ENCODE peak calls at places on chromosome 10, in eight cellular contexts. One of them, this sample, is unnamed.

GRCh38 chr10:86117051-86117450 is 249.5 kb downstream of the GRID1 start:
- DNase-seq in GM10248: no peak
- DNase-seq in fibroblast of villous mesenchyme: no peak
- DNase-seq in foreskin fibroblast: no peak
- DNase-seq in spleen: no peak
- DNase-seq in CD4-positive, alpha-beta T cell: no peak
- DNase-seq in Calu3: no peak
- DNase-seq in coronary artery: no peak
- DNase-seq in this sample: no peak

GRCh38 chr10:102612964-102613275 is 31.4 kb upstream of the TRIM8 start:
- DNase-seq in Calu3: no peak
- DNase-seq in spleen: peak
- DNase-seq in GM10248: no peak
- DNase-seq in CD4-positive, alpha-beta T cell: peak
- DNase-seq in coronary artery: no peak
- DNase-seq in foreskin fibroblast: no peak
- DNase-seq in fibroblast of villous mesenchyme: no peak
- DNase-seq in this sample: no peak

GRCh38 chr10:6406220-6407033 is 173.6 kb downstream of the PRKCQ start:
- DNase-seq in coronary artery: peak
- DNase-seq in GM10248: peak
- DNase-seq in foreskin fibroblast: peak
- DNase-seq in Calu3: peak
- DNase-seq in spleen: no peak
- DNase-seq in CD4-positive, alpha-beta T cell: no peak
- DNase-seq in fibroblast of villous mesenchyme: peak
- DNase-seq in this sample: no peak

GRCh38 chr10:16478801-16479200 is 42.0 kb downstream of the PTER start:
- DNase-seq in fibroblast of villous mesenchyme: no peak
- DNase-seq in foreskin fibroblast: no peak
- DNase-seq in coronary artery: no peak
- DNase-seq in GM10248: no peak
- DNase-seq in spleen: no peak
- DNase-seq in CD4-positive, alpha-beta T cell: no peak
- DNase-seq in Calu3: no peak
- DNase-seq in this sample: no peak

GRCh38 chr10:22665329-22665728 is 49.0 kb downstream of the PIP4K2A start:
- DNase-seq in coronary artery: no peak
- DNase-seq in Calu3: no peak
- DNase-seq in CD4-positive, alpha-beta T cell: no peak
- DNase-seq in fibroblast of villous mesenchyme: no peak
- DNase-seq in foreskin fibroblast: no peak
- DNase-seq in GM10248: no peak
- DNase-seq in spleen: no peak
- DNase-seq in this sample: no peak

GRCh38 chr10:17710181-17710580 is 41.8 kb upstream of the TMEM236 start:
- DNase-seq in spleen: no peak
- DNase-seq in coronary artery: no peak
- DNase-seq in GM10248: no peak
- DNase-seq in CD4-positive, alpha-beta T cell: no peak
- DNase-seq in fibroblast of villous mesenchyme: no peak
- DNase-seq in Calu3: no peak
- DNase-seq in foreskin fibroblast: no peak
- DNase-seq in this sample: no peak

GRCh38 chr10:4384254-4384653 is 441.8 kb upstream of the AKR1E2 start:
- DNase-seq in GM10248: no peak
- DNase-seq in CD4-positive, alpha-beta T cell: no peak
- DNase-seq in coronary artery: no peak
- DNase-seq in spleen: no peak
- DNase-seq in foreskin fibroblast: peak
- DNase-seq in Calu3: no peak
- DNase-seq in fibroblast of villous mesenchyme: peak
- DNase-seq in this sample: no peak

GRCh38 chr10:78053201-78053868 is 19.7 kb downstream of the RPS24 start:
- DNase-seq in GM10248: no peak
- DNase-seq in Calu3: no peak
- DNase-seq in CD4-positive, alpha-beta T cell: no peak
- DNase-seq in spleen: no peak
- DNase-seq in foreskin fibroblast: peak
- DNase-seq in coronary artery: no peak
- DNase-seq in fibroblast of villous mesenchyme: peak
- DNase-seq in this sample: peak

GRCh38 chr10:27240891-27241639 is 468 bp upstream of the ACBD5 start:
- DNase-seq in coronary artery: no peak
- DNase-seq in spleen: peak
- DNase-seq in fibroblast of villous mesenchyme: peak
- DNase-seq in Calu3: no peak
- DNase-seq in foreskin fibroblast: peak
- DNase-seq in CD4-positive, alpha-beta T cell: peak
- DNase-seq in GM10248: peak
- DNase-seq in this sample: no peak

DNA sequence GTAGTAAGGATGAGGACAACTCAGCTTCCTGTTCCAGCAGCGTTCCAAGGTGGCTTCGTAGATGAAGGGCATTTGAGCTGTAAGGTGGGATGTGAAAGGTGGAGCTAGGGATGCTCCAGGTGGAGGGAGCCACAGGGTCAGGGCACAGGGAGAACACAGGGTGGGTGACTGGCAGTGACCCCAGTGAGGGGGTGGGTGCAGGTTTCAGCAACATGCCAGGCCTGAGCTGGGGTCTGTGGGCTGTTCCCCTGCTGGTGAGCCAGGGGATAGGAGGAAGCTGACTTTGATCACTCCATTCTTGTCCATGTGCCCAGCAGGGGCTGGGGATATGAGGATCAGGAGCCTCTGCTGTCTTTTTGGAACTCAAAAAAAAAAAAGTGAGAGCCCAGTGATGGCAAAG is 33.2 kb downstream of the CDH23 start:
- DNase-seq in fibroblast of villous mesenchyme: no peak
- DNase-seq in Calu3: no peak
- DNase-seq in foreskin fibroblast: no peak
- DNase-seq in CD4-positive, alpha-beta T cell: no peak
- DNase-seq in coronary artery: no peak
- DNase-seq in spleen: peak
- DNase-seq in GM10248: no peak
- DNase-seq in this sample: no peak
- TF ChIP-seq CTCF in fibroblast of villous mesenchyme: peak
- TF ChIP-seq CTCF in Calu3: peak
- TF ChIP-seq CTCF in foreskin fibroblast: no peak
- TF ChIP-seq CTCF in CD4-positive, alpha-beta T cell: no peak
- TF ChIP-seq CTCF in coronary artery: no peak
- TF ChIP-seq CTCF in spleen: no peak
- TF ChIP-seq CTCF in GM10248: no peak
- TF ChIP-seq CTCF in this sample: no peak

GRCh38 chr10:15267496-15267895 is 99.0 kb upstream of the NMT2 start:
- DNase-seq in foreskin fibroblast: no peak
- DNase-seq in fibroblast of villous mesenchyme: no peak
- DNase-seq in coronary artery: no peak
- DNase-seq in spleen: peak
- DNase-seq in Calu3: no peak
- DNase-seq in GM10248: no peak
- DNase-seq in CD4-positive, alpha-beta T cell: no peak
- DNase-seq in this sample: no peak
- TF ChIP-seq CTCF in foreskin fibroblast: no peak
- TF ChIP-seq CTCF in fibroblast of villous mesenchyme: peak
- TF ChIP-seq CTCF in coronary artery: no peak
- TF ChIP-seq CTCF in spleen: no peak
- TF ChIP-seq CTCF in Calu3: no peak
- TF ChIP-seq CTCF in GM10248: peak
- TF ChIP-seq CTCF in CD4-positive, alpha-beta T cell: no peak
- TF ChIP-seq CTCF in this sample: no peak

GRCh38 chr10:24552346-24553016 is 171.2 kb downstream of the ARHGAP21 start:
- DNase-seq in coronary artery: no peak
- DNase-seq in GM10248: peak
- DNase-seq in spleen: no peak
- DNase-seq in Calu3: peak
- DNase-seq in CD4-positive, alpha-beta T cell: no peak
- DNase-seq in foreskin fibroblast: no peak
- DNase-seq in fibroblast of villous mesenchyme: no peak
- DNase-seq in this sample: no peak
- TF ChIP-seq CTCF in coronary artery: no peak
- TF ChIP-seq CTCF in GM10248: no peak
- TF ChIP-seq CTCF in spleen: no peak
- TF ChIP-seq CTCF in Calu3: peak
- TF ChIP-seq CTCF in CD4-positive, alpha-beta T cell: no peak
- TF ChIP-seq CTCF in foreskin fibroblast: no peak
- TF ChIP-seq CTCF in fibroblast of villous mesenchyme: peak
- TF ChIP-seq CTCF in this sample: no peak

GRCh38 chr10:450463-450862 is 239.0 kb downstream of the DIP2C start:
- DNase-seq in spleen: no peak
- DNase-seq in foreskin fibroblast: no peak
- DNase-seq in fibroblast of villous mesenchyme: no peak
- DNase-seq in CD4-positive, alpha-beta T cell: no peak
- DNase-seq in GM10248: no peak
- DNase-seq in coronary artery: no peak
- DNase-seq in Calu3: no peak
- DNase-seq in this sample: no peak

GRCh38 chr10:452512-453504 is 236.7 kb downstream of the DIP2C start:
- DNase-seq in coronary artery: no peak
- DNase-seq in Calu3: no peak
- DNase-seq in fibroblast of villous mesenchyme: no peak
- DNase-seq in foreskin fibroblast: peak
- DNase-seq in GM10248: no peak
- DNase-seq in CD4-positive, alpha-beta T cell: no peak
- DNase-seq in spleen: peak
- DNase-seq in this sample: no peak

GRCh38 chr10:454860-455259 is 234.6 kb downstream of the DIP2C start:
- DNase-seq in GM10248: no peak
- DNase-seq in coronary artery: no peak
- DNase-seq in foreskin fibroblast: peak
- DNase-seq in Calu3: peak
- DNase-seq in fibroblast of villous mesenchyme: peak
- DNase-seq in spleen: no peak
- DNase-seq in CD4-positive, alpha-beta T cell: no peak
- DNase-seq in this sample: peak

GRCh38 chr10:451021-451471 is 238.4 kb downstream of the DIP2C start:
- DNase-seq in GM10248: no peak
- DNase-seq in spleen: peak
- DNase-seq in Calu3: no peak
- DNase-seq in CD4-positive, alpha-beta T cell: peak
- DNase-seq in foreskin fibroblast: no peak
- DNase-seq in coronary artery: no peak
- DNase-seq in fibroblast of villous mesenchyme: peak
- DNase-seq in this sample: no peak

DNA sequence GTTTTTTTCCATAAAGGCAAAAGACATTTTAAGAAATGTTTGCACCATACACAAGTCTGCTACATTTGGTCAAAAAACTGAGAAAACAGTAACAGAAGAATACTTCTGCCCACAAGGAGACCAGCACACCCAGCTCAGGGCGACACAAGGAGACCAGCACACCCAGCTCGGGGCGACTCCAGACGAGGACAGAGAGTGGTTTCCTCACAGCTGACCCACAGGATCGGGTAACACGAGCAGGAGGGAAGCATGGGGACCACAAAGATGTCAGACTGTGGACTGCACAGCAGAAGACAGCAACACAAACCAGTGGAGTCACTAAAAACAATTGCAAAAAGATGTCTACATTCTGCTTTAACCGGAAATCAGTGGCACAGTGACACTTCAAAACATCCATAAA is 237.6 kb downstream of the DIP2C start:
- DNase-seq in fibroblast of villous mesenchyme: no peak
- DNase-seq in coronary artery: no peak
- DNase-seq in CD4-positive, alpha-beta T cell: no peak
- DNase-seq in GM10248: no peak
- DNase-seq in foreskin fibroblast: no peak
- DNase-seq in spleen: peak
- DNase-seq in Calu3: no peak
- DNase-seq in this sample: no peak
- TF ChIP-seq CTCF in fibroblast of villous mesenchyme: no peak
- TF ChIP-seq CTCF in coronary artery: no peak
- TF ChIP-seq CTCF in CD4-positive, alpha-beta T cell: no peak
- TF ChIP-seq CTCF in GM10248: no peak
- TF ChIP-seq CTCF in foreskin fibroblast: no peak
- TF ChIP-seq CTCF in spleen: no peak
- TF ChIP-seq CTCF in Calu3: no peak
- TF ChIP-seq CTCF in this sample: no peak

DNA sequence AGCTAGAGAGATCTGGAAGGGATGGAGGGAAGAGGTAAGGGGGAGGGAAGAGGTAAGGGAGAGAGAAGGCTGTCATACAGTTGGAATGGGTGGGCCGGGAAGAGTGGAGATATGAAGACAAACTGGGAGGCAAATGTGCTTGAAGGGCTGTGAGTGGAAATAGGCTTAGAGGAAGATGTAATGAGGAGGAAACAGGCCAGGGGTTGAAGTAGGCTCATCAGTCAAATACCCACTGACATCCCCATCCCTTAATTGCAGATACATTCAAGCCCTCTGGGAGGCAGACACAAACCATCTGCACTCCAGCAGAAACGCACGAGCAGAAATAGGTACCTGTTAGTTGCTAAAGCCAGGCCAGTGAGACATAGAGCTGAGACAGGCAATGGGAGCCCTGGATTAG is 2.1 kb downstream of the SYNPO2L start:
- DNase-seq in coronary artery: no peak
- DNase-seq in fibroblast of villous mesenchyme: peak
- DNase-seq in foreskin fibroblast: peak
- DNase-seq in GM10248: peak
- DNase-seq in CD4-positive, alpha-beta T cell: no peak
- DNase-seq in spleen: no peak
- DNase-seq in Calu3: no peak
- DNase-seq in this sample: no peak
- TF ChIP-seq CTCF in coronary artery: no peak
- TF ChIP-seq CTCF in fibroblast of villous mesenchyme: peak
- TF ChIP-seq CTCF in foreskin fibroblast: no peak
- TF ChIP-seq CTCF in GM10248: peak
- TF ChIP-seq CTCF in CD4-positive, alpha-beta T cell: no peak
- TF ChIP-seq CTCF in spleen: no peak
- TF ChIP-seq CTCF in Calu3: no peak
- TF ChIP-seq CTCF in this sample: no peak

GRCh38 chr10:57599440-57599839 is 668.3 kb downstream of the IPMK start:
- DNase-seq in GM10248: no peak
- DNase-seq in Calu3: no peak
- DNase-seq in CD4-positive, alpha-beta T cell: no peak
- DNase-seq in fibroblast of villous mesenchyme: no peak
- DNase-seq in spleen: no peak
- DNase-seq in coronary artery: no peak
- DNase-seq in foreskin fibroblast: no peak
- DNase-seq in this sample: no peak

DNA sequence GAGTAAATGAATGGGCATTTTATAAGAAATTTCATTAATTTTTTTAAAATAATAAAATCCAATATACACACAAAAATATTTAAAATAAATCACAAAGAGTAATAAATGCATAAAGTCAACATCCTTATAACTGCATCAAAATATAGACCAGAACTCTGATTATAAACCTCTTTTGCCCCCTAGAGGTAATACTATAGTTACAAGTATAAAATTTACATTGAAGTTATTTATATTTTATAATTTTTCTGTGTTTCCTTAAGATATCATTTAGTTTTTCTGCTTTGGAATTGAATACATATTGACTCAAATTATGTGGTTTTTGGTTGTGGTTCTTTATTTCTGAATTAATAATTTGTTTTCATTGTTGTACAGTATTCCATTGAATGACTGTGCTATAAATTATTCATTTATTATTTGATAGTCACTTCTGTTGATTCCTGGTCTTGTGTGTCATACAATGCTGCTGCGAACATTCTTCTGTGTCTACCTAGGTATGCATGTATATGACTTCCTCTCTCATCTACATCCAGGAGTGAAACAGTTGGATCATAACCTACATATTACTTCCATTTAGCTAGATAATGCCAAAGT is 673.6 kb downstream of the IPMK start:
- DNase-seq in Calu3: no peak
- DNase-seq in coronary artery: no peak
- DNase-seq in fibroblast of villous mesenchyme: no peak
- DNase-seq in foreskin fibroblast: no peak
- DNase-seq in CD4-positive, alpha-beta T cell: no peak
- DNase-seq in spleen: no peak
- DNase-seq in GM10248: no peak
- DNase-seq in this sample: no peak
- TF ChIP-seq CTCF in Calu3: peak
- TF ChIP-seq CTCF in coronary artery: no peak
- TF ChIP-seq CTCF in fibroblast of villous mesenchyme: no peak
- TF ChIP-seq CTCF in foreskin fibroblast: no peak
- TF ChIP-seq CTCF in CD4-positive, alpha-beta T cell: no peak
- TF ChIP-seq CTCF in spleen: no peak
- TF ChIP-seq CTCF in GM10248: no peak
- TF ChIP-seq CTCF in this sample: no peak

This sample was measured in AG09319.